ENCODE peak calls at places on chromosomes 7 and 10, in five cellular contexts. G, J, S, C and B are unnamed samples.

GRCh38 chr7:10122573-10123100 is 851.0 kb upstream of the PHF14 start:
- DNase-seq in G (no peak), J (no peak), S (no peak), C (no peak), B (no peak)

GRCh38 chr10:30216811-30217210 is 132.3 kb downstream of the MTPAP start:
- DNase-seq in G (no peak), J (no peak), S (no peak), C (no peak), B (no peak)

GRCh38 chr7:116219288-116219687 is 8.9 kb downstream of the TES start:
- DNase-seq in G (no peak), J (no peak), S (no peak), C (no peak), B (no peak)

GRCh38 chr7:1466524-1467271 is 7.4 kb upstream of the MICALL2 start:
- DNase-seq in G (peak), J (no peak), S (peak), C (no peak), B (peak)

GRCh38 chr7:82562716-82563404 is 119.3 kb upstream of the CACNA2D1 start:
- DNase-seq in G (no peak), J (no peak), S (no peak), C (no peak), B (no peak)

GRCh38 chr7:30503273-30504212 is 1.1 kb downstream of the GGCT start:
- DNase-seq in G (no peak), J (no peak), S (no peak), C (peak), B (peak)

GRCh38 chr10:127928021-127928806 is 21.3 kb downstream of the PTPRE start:
- DNase-seq in G (no peak), J (no peak), S (no peak), C (no peak), B (no peak)

GRCh38 chr7:102185796-102186195 is 100.9 kb upstream of the SH2B2 start:
- DNase-seq in G (no peak), J (no peak), S (no peak), C (no peak), B (no peak)

GRCh38 chr7:55964261-55964801 is at the start of gene NIPSNAP2:
- DNase-seq in G (peak), J (peak), S (no peak), C (peak), B (peak)

GRCh38 chr7:45443263-45443662 is 130.9 kb upstream of the ADCY1 start:
- DNase-seq in G (no peak), J (no peak), S (no peak), C (no peak), B (no peak)

GRCh38 chr7:66366701-66367100 is 161.6 kb downstream of the TPST1 start:
- DNase-seq in G (no peak), J (no peak), S (no peak), C (no peak), B (no peak)

GRCh38 chr10:125414998-125415397 is 254.6 kb upstream of the CTBP2 start:
- DNase-seq in G (no peak), J (no peak), S (no peak), C (no peak), B (no peak)